ENCODE peak calls at places on chromosomes 3 and 15, in five cellular contexts. One of them, this sample, is unnamed.

GRCh38 chr3:79414821-79415220 is 353.0 kb downstream of the ROBO1 start:
- DNase-seq in ureter: no peak
- DNase-seq in stimulated activated CD4-positive, alpha-beta T cell treated with anti-CD3 and anti-CD28 coated beads, TNF-alpha, amount 100 ng/mL, for 24 hours: no peak
- DNase-seq in activated CD8-positive, alpha-beta T cell treated with anti-CD3 and anti-CD28 coated beads, Interleukin-2, amount 10 ng/mL, durations not matched to agents 7 days and 5 days: no peak
- DNase-seq in fibroblast of lung: peak
- DNase-seq in this sample: no peak

GRCh38 chr3:114411292-114411691 is 117.5 kb downstream of the TIGIT start:
- DNase-seq in ureter: no peak
- DNase-seq in stimulated activated CD4-positive, alpha-beta T cell treated with anti-CD3 and anti-CD28 coated beads, TNF-alpha, amount 100 ng/mL, for 24 hours: no peak
- DNase-seq in activated CD8-positive, alpha-beta T cell treated with anti-CD3 and anti-CD28 coated beads, Interleukin-2, amount 10 ng/mL, durations not matched to agents 7 days and 5 days: no peak
- DNase-seq in fibroblast of lung: peak
- DNase-seq in this sample: no peak

GRCh38 chr3:160945346-160945745 is 159.8 kb downstream of the B3GALNT1 start:
- DNase-seq in ureter: no peak
- DNase-seq in stimulated activated CD4-positive, alpha-beta T cell treated with anti-CD3 and anti-CD28 coated beads, TNF-alpha, amount 100 ng/mL, for 24 hours: no peak
- DNase-seq in activated CD8-positive, alpha-beta T cell treated with anti-CD3 and anti-CD28 coated beads, Interleukin-2, amount 10 ng/mL, durations not matched to agents 7 days and 5 days: no peak
- DNase-seq in fibroblast of lung: no peak
- DNase-seq in this sample: no peak

GRCh38 chr3:89845053-89845452 is 737.6 kb downstream of the EPHA3 start:
- DNase-seq in ureter: no peak
- DNase-seq in stimulated activated CD4-positive, alpha-beta T cell treated with anti-CD3 and anti-CD28 coated beads, TNF-alpha, amount 100 ng/mL, for 24 hours: no peak
- DNase-seq in activated CD8-positive, alpha-beta T cell treated with anti-CD3 and anti-CD28 coated beads, Interleukin-2, amount 10 ng/mL, durations not matched to agents 7 days and 5 days: no peak
- DNase-seq in fibroblast of lung: no peak
- DNase-seq in this sample: no peak

GRCh38 chr15:89177633-89178306 is 43.6 kb downstream of the RLBP1 start:
- DNase-seq in ureter: peak
- DNase-seq in stimulated activated CD4-positive, alpha-beta T cell treated with anti-CD3 and anti-CD28 coated beads, TNF-alpha, amount 100 ng/mL, for 24 hours: peak
- DNase-seq in activated CD8-positive, alpha-beta T cell treated with anti-CD3 and anti-CD28 coated beads, Interleukin-2, amount 10 ng/mL, durations not matched to agents 7 days and 5 days: peak
- DNase-seq in fibroblast of lung: peak
- DNase-seq in this sample: peak

GRCh38 chr3:170809975-170810357 is 60.0 kb downstream of the RPL22L1 start:
- DNase-seq in ureter: no peak
- DNase-seq in stimulated activated CD4-positive, alpha-beta T cell treated with anti-CD3 and anti-CD28 coated beads, TNF-alpha, amount 100 ng/mL, for 24 hours: no peak
- DNase-seq in activated CD8-positive, alpha-beta T cell treated with anti-CD3 and anti-CD28 coated beads, Interleukin-2, amount 10 ng/mL, durations not matched to agents 7 days and 5 days: no peak
- DNase-seq in fibroblast of lung: peak
- DNase-seq in this sample: no peak

GRCh38 chr3:45978348-45978747 is 17.3 kb downstream of the FYCO1 start:
- DNase-seq in ureter: no peak
- DNase-seq in stimulated activated CD4-positive, alpha-beta T cell treated with anti-CD3 and anti-CD28 coated beads, TNF-alpha, amount 100 ng/mL, for 24 hours: peak
- DNase-seq in activated CD8-positive, alpha-beta T cell treated with anti-CD3 and anti-CD28 coated beads, Interleukin-2, amount 10 ng/mL, durations not matched to agents 7 days and 5 days: peak
- DNase-seq in fibroblast of lung: no peak
- DNase-seq in this sample: peak

GRCh38 chr15:39230205-39230916 is 350.5 kb upstream of the THBS1 start:
- DNase-seq in ureter: no peak
- DNase-seq in stimulated activated CD4-positive, alpha-beta T cell treated with anti-CD3 and anti-CD28 coated beads, TNF-alpha, amount 100 ng/mL, for 24 hours: no peak
- DNase-seq in activated CD8-positive, alpha-beta T cell treated with anti-CD3 and anti-CD28 coated beads, Interleukin-2, amount 10 ng/mL, durations not matched to agents 7 days and 5 days: no peak
- DNase-seq in fibroblast of lung: peak
- DNase-seq in this sample: no peak

GRCh38 chr3:133943639-133944131 is 48.0 kb upstream of the RAB6B start:
- DNase-seq in ureter: no peak
- DNase-seq in stimulated activated CD4-positive, alpha-beta T cell treated with anti-CD3 and anti-CD28 coated beads, TNF-alpha, amount 100 ng/mL, for 24 hours: no peak
- DNase-seq in activated CD8-positive, alpha-beta T cell treated with anti-CD3 and anti-CD28 coated beads, Interleukin-2, amount 10 ng/mL, durations not matched to agents 7 days and 5 days: no peak
- DNase-seq in fibroblast of lung: peak
- DNase-seq in this sample: no peak

GRCh38 chr3:55543228-55543627 is 56.1 kb upstream of the WNT5A start:
- DNase-seq in ureter: no peak
- DNase-seq in stimulated activated CD4-positive, alpha-beta T cell treated with anti-CD3 and anti-CD28 coated beads, TNF-alpha, amount 100 ng/mL, for 24 hours: no peak
- DNase-seq in activated CD8-positive, alpha-beta T cell treated with anti-CD3 and anti-CD28 coated beads, Interleukin-2, amount 10 ng/mL, durations not matched to agents 7 days and 5 days: no peak
- DNase-seq in fibroblast of lung: no peak
- DNase-seq in this sample: no peak

GRCh38 chr3:146165844-146166243 is 4.9 kb upstream of the PLOD2 start:
- DNase-seq in ureter: no peak
- DNase-seq in stimulated activated CD4-positive, alpha-beta T cell treated with anti-CD3 and anti-CD28 coated beads, TNF-alpha, amount 100 ng/mL, for 24 hours: no peak
- DNase-seq in activated CD8-positive, alpha-beta T cell treated with anti-CD3 and anti-CD28 coated beads, Interleukin-2, amount 10 ng/mL, durations not matched to agents 7 days and 5 days: no peak
- DNase-seq in fibroblast of lung: no peak
- DNase-seq in this sample: no peak

GRCh38 chr3:187954486-187955075 is 199.4 kb upstream of the LPP start:
- DNase-seq in ureter: no peak
- DNase-seq in stimulated activated CD4-positive, alpha-beta T cell treated with anti-CD3 and anti-CD28 coated beads, TNF-alpha, amount 100 ng/mL, for 24 hours: no peak
- DNase-seq in activated CD8-positive, alpha-beta T cell treated with anti-CD3 and anti-CD28 coated beads, Interleukin-2, amount 10 ng/mL, durations not matched to agents 7 days and 5 days: no peak
- DNase-seq in fibroblast of lung: peak
- DNase-seq in this sample: no peak

GRCh38 chr3:44954962-44955361 is 21.0 kb downstream of the ZDHHC3 start:
- DNase-seq in ureter: no peak
- DNase-seq in stimulated activated CD4-positive, alpha-beta T cell treated with anti-CD3 and anti-CD28 coated beads, TNF-alpha, amount 100 ng/mL, for 24 hours: no peak
- DNase-seq in activated CD8-positive, alpha-beta T cell treated with anti-CD3 and anti-CD28 coated beads, Interleukin-2, amount 10 ng/mL, durations not matched to agents 7 days and 5 days: no peak
- DNase-seq in fibroblast of lung: peak
- DNase-seq in this sample: no peak

GRCh38 chr3:65846936-65847335 is 191.8 kb downstream of the MAGI1 start:
- DNase-seq in ureter: no peak
- DNase-seq in stimulated activated CD4-positive, alpha-beta T cell treated with anti-CD3 and anti-CD28 coated beads, TNF-alpha, amount 100 ng/mL, for 24 hours: no peak
- DNase-seq in activated CD8-positive, alpha-beta T cell treated with anti-CD3 and anti-CD28 coated beads, Interleukin-2, amount 10 ng/mL, durations not matched to agents 7 days and 5 days: no peak
- DNase-seq in fibroblast of lung: no peak
- DNase-seq in this sample: no peak

GRCh38 chr3:4821331-4821730 is 157.9 kb upstream of the BHLHE40 start:
- DNase-seq in ureter: no peak
- DNase-seq in stimulated activated CD4-positive, alpha-beta T cell treated with anti-CD3 and anti-CD28 coated beads, TNF-alpha, amount 100 ng/mL, for 24 hours: no peak
- DNase-seq in activated CD8-positive, alpha-beta T cell treated with anti-CD3 and anti-CD28 coated beads, Interleukin-2, amount 10 ng/mL, durations not matched to agents 7 days and 5 days: no peak
- DNase-seq in fibroblast of lung: no peak
- DNase-seq in this sample: no peak

GRCh38 chr3:45861043-45861846 is 19.3 kb upstream of the LZTFL1 start:
- DNase-seq in ureter: no peak
- DNase-seq in stimulated activated CD4-positive, alpha-beta T cell treated with anti-CD3 and anti-CD28 coated beads, TNF-alpha, amount 100 ng/mL, for 24 hours: no peak
- DNase-seq in activated CD8-positive, alpha-beta T cell treated with anti-CD3 and anti-CD28 coated beads, Interleukin-2, amount 10 ng/mL, durations not matched to agents 7 days and 5 days: no peak
- DNase-seq in fibroblast of lung: no peak
- DNase-seq in this sample: no peak

GRCh38 chr3:56921573-56922571 is 120.1 kb upstream of the ARHGEF3 start:
- DNase-seq in ureter: peak
- DNase-seq in stimulated activated CD4-positive, alpha-beta T cell treated with anti-CD3 and anti-CD28 coated beads, TNF-alpha, amount 100 ng/mL, for 24 hours: no peak
- DNase-seq in activated CD8-positive, alpha-beta T cell treated with anti-CD3 and anti-CD28 coated beads, Interleukin-2, amount 10 ng/mL, durations not matched to agents 7 days and 5 days: peak
- DNase-seq in fibroblast of lung: peak
- DNase-seq in this sample: no peak

GRCh38 chr3:186318135-186318534 is 43.9 kb downstream of the DGKG start:
- DNase-seq in ureter: no peak
- DNase-seq in stimulated activated CD4-positive, alpha-beta T cell treated with anti-CD3 and anti-CD28 coated beads, TNF-alpha, amount 100 ng/mL, for 24 hours: no peak
- DNase-seq in activated CD8-positive, alpha-beta T cell treated with anti-CD3 and anti-CD28 coated beads, Interleukin-2, amount 10 ng/mL, durations not matched to agents 7 days and 5 days: no peak
- DNase-seq in fibroblast of lung: no peak
- DNase-seq in this sample: no peak

GRCh38 chr3:20564966-20565365 is 379.0 kb upstream of the SGO1 start:
- DNase-seq in ureter: no peak
- DNase-seq in stimulated activated CD4-positive, alpha-beta T cell treated with anti-CD3 and anti-CD28 coated beads, TNF-alpha, amount 100 ng/mL, for 24 hours: no peak
- DNase-seq in activated CD8-positive, alpha-beta T cell treated with anti-CD3 and anti-CD28 coated beads, Interleukin-2, amount 10 ng/mL, durations not matched to agents 7 days and 5 days: no peak
- DNase-seq in fibroblast of lung: no peak
- DNase-seq in this sample: no peak

GRCh38 chr15:93250212-93250611 is 161.2 kb upstream of the RGMA start:
- DNase-seq in ureter: no peak
- DNase-seq in stimulated activated CD4-positive, alpha-beta T cell treated with anti-CD3 and anti-CD28 coated beads, TNF-alpha, amount 100 ng/mL, for 24 hours: no peak
- DNase-seq in activated CD8-positive, alpha-beta T cell treated with anti-CD3 and anti-CD28 coated beads, Interleukin-2, amount 10 ng/mL, durations not matched to agents 7 days and 5 days: no peak
- DNase-seq in fibroblast of lung: no peak
- DNase-seq in this sample: no peak

GRCh38 chr3:124295358-124295757 is 303.4 kb upstream of the ROPN1 start:
- DNase-seq in ureter: no peak
- DNase-seq in stimulated activated CD4-positive, alpha-beta T cell treated with anti-CD3 and anti-CD28 coated beads, TNF-alpha, amount 100 ng/mL, for 24 hours: no peak
- DNase-seq in activated CD8-positive, alpha-beta T cell treated with anti-CD3 and anti-CD28 coated beads, Interleukin-2, amount 10 ng/mL, durations not matched to agents 7 days and 5 days: no peak
- DNase-seq in fibroblast of lung: no peak
- DNase-seq in this sample: no peak

GRCh38 chr3:157104521-157104920 is 55.4 kb downstream of the CCNL1 start:
- DNase-seq in ureter: no peak
- DNase-seq in stimulated activated CD4-positive, alpha-beta T cell treated with anti-CD3 and anti-CD28 coated beads, TNF-alpha, amount 100 ng/mL, for 24 hours: no peak
- DNase-seq in activated CD8-positive, alpha-beta T cell treated with anti-CD3 and anti-CD28 coated beads, Interleukin-2, amount 10 ng/mL, durations not matched to agents 7 days and 5 days: no peak
- DNase-seq in fibroblast of lung: peak
- DNase-seq in this sample: no peak

GRCh38 chr3:55935241-55935640 is 448.1 kb upstream of the WNT5A start:
- DNase-seq in ureter: no peak
- DNase-seq in stimulated activated CD4-positive, alpha-beta T cell treated with anti-CD3 and anti-CD28 coated beads, TNF-alpha, amount 100 ng/mL, for 24 hours: no peak
- DNase-seq in activated CD8-positive, alpha-beta T cell treated with anti-CD3 and anti-CD28 coated beads, Interleukin-2, amount 10 ng/mL, durations not matched to agents 7 days and 5 days: no peak
- DNase-seq in fibroblast of lung: no peak
- DNase-seq in this sample: no peak

GRCh38 chr15:59687831-59688230 is 1.3 kb downstream of the BNIP2 start:
- DNase-seq in ureter: no peak
- DNase-seq in stimulated activated CD4-positive, alpha-beta T cell treated with anti-CD3 and anti-CD28 coated beads, TNF-alpha, amount 100 ng/mL, for 24 hours: no peak
- DNase-seq in activated CD8-positive, alpha-beta T cell treated with anti-CD3 and anti-CD28 coated beads, Interleukin-2, amount 10 ng/mL, durations not matched to agents 7 days and 5 days: peak
- DNase-seq in fibroblast of lung: peak
- DNase-seq in this sample: peak

GRCh38 chr15:43376017-43376705 is 5.3 kb downstream of the TUBGCP4 start:
- DNase-seq in ureter: no peak
- DNase-seq in stimulated activated CD4-positive, alpha-beta T cell treated with anti-CD3 and anti-CD28 coated beads, TNF-alpha, amount 100 ng/mL, for 24 hours: peak
- DNase-seq in activated CD8-positive, alpha-beta T cell treated with anti-CD3 and anti-CD28 coated beads, Interleukin-2, amount 10 ng/mL, durations not matched to agents 7 days and 5 days: peak
- DNase-seq in fibroblast of lung: peak
- DNase-seq in this sample: peak

GRCh38 chr15:100929641-100930042 is 10.5 kb downstream of the LRRK1 start:
- DNase-seq in ureter: no peak
- DNase-seq in stimulated activated CD4-positive, alpha-beta T cell treated with anti-CD3 and anti-CD28 coated beads, TNF-alpha, amount 100 ng/mL, for 24 hours: no peak
- DNase-seq in activated CD8-positive, alpha-beta T cell treated with anti-CD3 and anti-CD28 coated beads, Interleukin-2, amount 10 ng/mL, durations not matched to agents 7 days and 5 days: no peak
- DNase-seq in fibroblast of lung: no peak
- DNase-seq in this sample: no peak

GRCh38 chr3:29488922-29489321 is 208.1 kb downstream of the RBMS3 start:
- DNase-seq in ureter: no peak
- DNase-seq in stimulated activated CD4-positive, alpha-beta T cell treated with anti-CD3 and anti-CD28 coated beads, TNF-alpha, amount 100 ng/mL, for 24 hours: no peak
- DNase-seq in activated CD8-positive, alpha-beta T cell treated with anti-CD3 and anti-CD28 coated beads, Interleukin-2, amount 10 ng/mL, durations not matched to agents 7 days and 5 days: no peak
- DNase-seq in fibroblast of lung: peak
- DNase-seq in this sample: no peak

GRCh38 chr3:4834403-4834866 is 144.8 kb upstream of the BHLHE40 start:
- DNase-seq in ureter: no peak
- DNase-seq in stimulated activated CD4-positive, alpha-beta T cell treated with anti-CD3 and anti-CD28 coated beads, TNF-alpha, amount 100 ng/mL, for 24 hours: peak
- DNase-seq in activated CD8-positive, alpha-beta T cell treated with anti-CD3 and anti-CD28 coated beads, Interleukin-2, amount 10 ng/mL, durations not matched to agents 7 days and 5 days: peak
- DNase-seq in fibroblast of lung: no peak
- DNase-seq in this sample: peak

GRCh38 chr15:70815604-70816003 is 38.4 kb downstream of the LARP6 start:
- DNase-seq in ureter: no peak
- DNase-seq in stimulated activated CD4-positive, alpha-beta T cell treated with anti-CD3 and anti-CD28 coated beads, TNF-alpha, amount 100 ng/mL, for 24 hours: no peak
- DNase-seq in activated CD8-positive, alpha-beta T cell treated with anti-CD3 and anti-CD28 coated beads, Interleukin-2, amount 10 ng/mL, durations not matched to agents 7 days and 5 days: no peak
- DNase-seq in fibroblast of lung: no peak
- DNase-seq in this sample: no peak